ENCODE peak calls at places on chromosomes 5 and 9, in ten cellular contexts. J is stomach, K is endothelial cell of umbilical vein, Q is ovary, S is tibial nerve, N is transverse colon, O is right lobe of liver, P is IMR-90, Z is suprapubic skin, I is heart left ventricle. A is an unnamed sample.

GRCh38 chr9:27276182-27277030 is 20.5 kb downstream of the EQTN start:
- DNase-seq in K (peak; percentile 72), Q (no peak), J (no peak), O (no peak), I (no peak), N (no peak), P (peak; percentile 67), S (peak; percentile 21), Z (no peak), A (no peak)

GRCh38 chr9:8857330-8858249 is 1058.0 kb upstream of the DMAC1 start:
- DNase-seq in I (peak; percentile 73), Q (peak; percentile 76), J (peak; percentile 29), P (no peak), K (peak; percentile 21), O (peak; percentile 81), S (peak; percentile 27), Z (no peak), N (peak; percentile 65), A (no peak)

GRCh38 chr5:42992035-42992570 is 48.0 kb downstream of the ANXA2R start:
- DNase-seq in Z (peak; percentile 93), S (peak; percentile 73), P (peak; percentile 88), Q (peak; percentile 69), I (peak; percentile 90), J (peak; percentile 68), K (peak; percentile 88), N (peak; percentile 80), O (peak; percentile 84), A (peak; percentile 89)

GRCh38 chr5:2701592-2701991 is 49.9 kb downstream of the IRX2 start:
- DNase-seq in S (no peak), I (no peak), J (no peak), O (no peak), N (no peak), Q (no peak), P (no peak), K (no peak), Z (no peak), A (no peak)

GRCh38 chr5:14715481-14715880 is 51.0 kb downstream of the OTULIN start:
- DNase-seq in S (no peak), P (peak; percentile 54), N (no peak), O (no peak), Q (no peak), I (no peak), J (no peak), Z (no peak), K (no peak), A (no peak)

GRCh38 chr5:123776761-123777160 is 264.8 kb downstream of the CSNK1G3 start:
- DNase-seq in Q (no peak), P (peak; percentile 88), S (no peak), I (no peak), Z (no peak), O (no peak), N (no peak), K (no peak), J (no peak), A (no peak)

GRCh38 chr9:77215874-77216273 is 38.5 kb downstream of the VPS13A start:
- DNase-seq in N (no peak), Z (no peak), P (peak; percentile 55), Q (no peak), I (no peak), J (no peak), S (no peak), O (no peak), K (peak; percentile 16), A (no peak)

GRCh38 chr5:150006318-150006717 is 5.8 kb downstream of the HMGXB3 start:
- DNase-seq in P (no peak), S (no peak), J (no peak), N (no peak), I (no peak), K (no peak), O (no peak), Q (no peak), Z (no peak), A (no peak)

GRCh38 chr9:126517751-126518261 is 95.9 kb upstream of the LMX1B start:
- DNase-seq in J (no peak), K (no peak), S (no peak), P (no peak), I (no peak), N (no peak), O (no peak), Z (no peak), Q (no peak), A (no peak)

GRCh38 chr9:126515873-126516505 is 97.7 kb upstream of the LMX1B start:
- DNase-seq in P (no peak), O (no peak), J (no peak), I (no peak), K (no peak), S (no peak), Z (no peak), Q (no peak), N (no peak), A (no peak)

GRCh38 chr9:126516561-126516935 is 97.2 kb upstream of the LMX1B start:
- DNase-seq in I (no peak), Q (no peak), P (no peak), O (no peak), N (no peak), Z (no peak), S (no peak), J (no peak), K (no peak), A (no peak)

GRCh38 chr9:126518763-126519162 is 95.0 kb upstream of the LMX1B start:
- DNase-seq in P (no peak), Q (no peak), O (no peak), Z (no peak), I (no peak), N (no peak), J (no peak), K (no peak), S (no peak), A (no peak)

GRCh38 chr9:126516936-126517750 is 96.6 kb upstream of the LMX1B start:
- DNase-seq in J (no peak), S (peak; percentile 49), Q (no peak), O (no peak), P (peak; percentile 84), Z (peak; percentile 83), N (no peak), I (peak; percentile 73), K (peak; percentile 53), A (peak; percentile 57)
- TF ChIP-seq POLR2A in J (no peak), S (peak; percentile 29), Q (no peak), O (no peak), P (no peak), Z (no peak), N (peak; percentile 20), I (no peak), K (no peak), A (no peak)

GRCh38 chr5:160421625-160422258 is at the start of gene PTTG1:
- DNase-seq in S (peak; percentile 96), K (peak; percentile 99), O (peak; percentile 95), N (peak; percentile 97), I (peak; percentile 96), J (peak; percentile 98), P (peak; percentile 96), Q (peak; percentile 96), Z (peak; percentile 98), A (peak; percentile 99)

GRCh38 chr5:160420331-160420610 is 1.4 kb upstream of the PTTG1 start:
- DNase-seq in O (no peak), S (no peak), J (no peak), I (no peak), Z (no peak), Q (no peak), P (no peak), K (no peak), N (no peak), A (no peak)

GRCh38 chr5:160419458-160420330 is 813 bp upstream of the SLU7 start:
- DNase-seq in I (no peak), J (no peak), O (no peak), Q (no peak), S (no peak), K (no peak), N (no peak), Z (no peak), P (no peak), A (no peak)

GRCh38 chr5:160423025-160423554 is 1.4 kb downstream of the PTTG1 start:
- DNase-seq in Z (no peak), K (no peak), O (no peak), J (no peak), N (no peak), P (no peak), S (no peak), I (no peak), Q (no peak), A (no peak)

DNA sequence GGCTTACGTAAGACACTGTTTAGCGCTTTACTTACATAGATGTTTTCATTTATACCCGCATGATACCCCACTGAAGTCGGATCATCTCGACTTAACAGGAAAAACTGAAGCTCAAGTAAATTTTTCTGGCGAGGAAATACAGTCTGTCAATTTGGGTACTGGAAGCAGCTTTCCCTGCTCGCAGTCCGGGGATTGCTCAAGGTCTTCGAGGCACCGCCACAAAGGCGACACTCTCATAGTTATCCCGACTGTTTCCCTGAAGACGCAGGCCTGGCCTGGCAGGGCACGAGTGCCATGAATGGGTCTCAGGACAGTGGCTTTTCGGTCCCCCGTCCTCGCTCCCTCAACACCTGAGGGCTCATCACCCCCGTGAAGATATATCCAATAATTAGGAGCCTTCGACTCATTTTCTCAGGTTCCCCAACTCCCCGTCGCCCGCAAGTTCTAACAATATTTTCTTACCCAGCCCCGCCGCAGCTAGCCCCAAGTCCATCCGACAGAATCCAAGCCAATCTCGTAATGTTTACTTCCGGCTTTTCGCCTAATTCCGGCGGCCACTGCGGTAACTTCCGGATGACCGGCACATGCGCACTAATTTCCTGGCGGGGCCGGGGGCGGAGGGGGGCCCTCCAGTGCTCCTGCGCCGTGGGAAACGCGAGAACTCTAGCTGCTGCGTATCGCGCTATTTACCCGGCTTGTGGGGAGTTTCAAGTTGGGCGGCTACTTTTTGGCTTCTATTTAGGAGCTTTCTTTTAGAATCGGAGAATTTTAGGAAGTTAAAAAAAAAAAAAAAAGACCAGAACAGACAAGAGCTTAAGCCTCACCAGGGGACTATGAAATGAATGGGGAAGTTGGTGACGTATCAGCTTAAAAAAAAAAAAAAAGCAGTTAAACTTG is at the start of gene SLU7:
- DNase-seq in S (peak; percentile 88), P (peak; percentile 95), Z (peak; percentile 97), I (peak; percentile 95), N (peak; percentile 96), O (peak; percentile 93), K (peak; percentile 98), Q (peak; percentile 96), J (peak; percentile 96), A (peak; percentile 99)
- TF ChIP-seq POLR2A in S (peak; percentile 80), P (peak; percentile 93), Z (peak; percentile 76), I (no peak), N (peak; percentile 88), O (peak; percentile 65), K (no peak), Q (peak; percentile 81), J (peak; percentile 52), A (no peak)

DNA sequence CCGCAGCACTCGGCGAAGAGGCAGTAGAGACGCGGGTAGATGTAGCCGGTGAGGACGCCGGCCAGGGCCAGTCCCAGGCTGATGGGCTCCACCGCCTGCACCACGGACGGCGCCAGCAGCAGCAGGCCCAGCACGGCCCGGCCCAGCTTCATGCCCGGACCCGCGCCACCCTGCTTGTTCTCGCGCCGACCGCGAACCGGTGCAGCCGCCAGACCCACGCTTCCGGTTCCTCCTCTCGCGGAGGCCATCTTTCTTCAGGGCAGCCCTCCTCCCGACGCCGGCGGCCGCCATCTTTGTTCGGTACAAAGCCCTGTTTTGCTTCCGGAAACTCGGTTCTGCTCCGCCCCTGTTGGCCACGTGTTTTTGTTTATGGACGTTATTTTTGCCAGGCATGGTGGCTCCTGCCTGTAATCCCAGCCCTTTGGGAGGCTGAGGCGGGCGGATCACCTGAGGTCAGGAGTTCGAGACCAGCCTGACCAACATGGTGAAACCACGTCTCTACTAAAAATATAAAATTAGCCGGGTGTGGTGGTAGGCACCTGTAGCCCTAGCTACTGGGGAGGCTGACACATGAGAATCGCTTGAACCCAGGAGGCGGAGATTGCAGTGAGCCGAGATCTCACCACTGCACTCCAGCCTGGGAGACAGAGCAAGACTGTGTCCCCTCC is at the start of gene TOR1A:
- DNase-seq in Z (peak; percentile 98), J (peak; percentile 95), Q (peak; percentile 96), N (peak; percentile 97), P (peak; percentile 92), O (peak; percentile 96), K (peak; percentile 95), I (peak; percentile 96), S (peak; percentile 92), A (peak; percentile 99)
- TF ChIP-seq POLR2A in Z (peak; percentile 63), J (no peak), Q (peak; percentile 24), N (peak; percentile 62), P (peak; percentile 74), O (peak; percentile 63), K (peak; percentile 90), I (no peak), S (peak; percentile 47), A (no peak)

GRCh38 chr5:88660326-88660946 is 222.5 kb downstream of the MEF2C start:
- DNase-seq in Z (no peak), N (no peak), I (no peak), K (no peak), P (peak; percentile 13), O (no peak), J (no peak), S (no peak), Q (no peak), A (no peak)

GRCh38 chr5:88659529-88660325 is 223.3 kb downstream of the MEF2C start:
- DNase-seq in J (no peak), Q (no peak), O (no peak), I (no peak), S (no peak), N (no peak), K (no peak), Z (no peak), P (no peak), A (no peak)

GRCh38 chr5:88661870-88662207 is 221.1 kb downstream of the MEF2C start:
- DNase-seq in O (no peak), Z (no peak), S (no peak), K (no peak), I (no peak), Q (no peak), J (no peak), P (no peak), N (no peak), A (no peak)

GRCh38 chr5:88662801-88663360 is 220.1 kb downstream of the MEF2C start:
- DNase-seq in J (no peak), O (no peak), S (no peak), Q (no peak), I (no peak), K (no peak), Z (no peak), N (no peak), P (no peak), A (no peak)

DNA sequence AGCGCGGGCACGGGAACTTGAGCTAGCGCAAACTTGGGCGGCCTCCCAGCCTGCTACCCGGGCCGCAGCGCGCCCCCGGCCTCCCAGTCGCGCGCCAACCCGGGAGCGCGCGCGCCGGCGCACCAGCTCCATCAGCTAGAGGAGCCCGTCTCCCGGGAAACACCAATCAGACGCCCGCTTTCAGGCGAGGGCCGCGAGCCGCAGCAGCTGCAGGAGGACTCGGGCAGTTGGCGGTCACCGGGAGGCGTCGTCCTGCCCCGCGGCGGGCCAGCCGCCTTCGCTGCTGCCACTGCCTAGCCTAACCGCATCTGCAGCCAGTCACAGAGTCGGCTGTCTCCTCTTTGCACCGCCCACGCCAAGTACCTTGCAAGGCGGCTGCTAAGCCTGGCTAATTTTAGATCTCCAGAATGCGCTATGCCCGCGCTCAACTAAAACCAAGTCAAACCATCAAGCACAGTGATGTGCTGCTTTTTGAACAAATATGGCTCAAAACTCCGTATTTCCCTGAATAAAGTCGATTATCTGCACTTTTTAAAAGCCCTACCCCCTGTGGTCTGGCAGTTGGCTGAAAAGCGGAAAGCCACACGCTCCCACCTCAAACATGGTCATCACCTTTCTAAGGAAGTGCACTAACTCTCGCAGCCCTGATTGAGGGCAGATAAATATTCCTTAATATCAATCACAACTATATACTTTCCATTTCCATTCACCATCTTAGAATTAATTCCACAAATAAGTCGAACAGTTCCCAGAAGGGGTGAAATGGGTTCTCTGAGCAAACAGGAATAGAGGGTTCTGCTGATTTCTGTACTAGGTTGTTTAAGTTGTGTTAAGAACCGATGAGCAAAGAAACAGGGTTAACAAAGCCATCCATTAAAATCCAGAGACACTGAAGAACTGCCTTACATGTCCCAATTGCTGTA is 221.8 kb downstream of the MEF2C start:
- DNase-seq in O (peak; percentile 57), Q (peak; percentile 59), S (no peak), K (peak; percentile 51), N (peak; percentile 60), I (peak; percentile 44), J (no peak), P (peak; percentile 77), Z (no peak), A (no peak)
- TF ChIP-seq POLR2A in O (no peak), Q (no peak), S (peak; percentile 80), K (no peak), N (no peak), I (no peak), J (no peak), P (no peak), Z (no peak), A (no peak)

A was measured in lower leg skin.